ENCODE peak calls at places on chromosomes 11 and 22, in six cellular contexts. D is mucosa of descending colon; L is HT1080; S is coronary artery; R is effector memory CD4-positive, alpha-beta T cell; F is mucosa of gallbladder. T is an unnamed sample.

GRCh38 chr22:35313311-35314121 is 13.8 kb downstream of the TOM1 start:
- DNase-seq in D (no peak), L (peak), S (peak), R (no peak), F (peak), T (peak)

GRCh38 chr11:44817207-44817944 is 90.6 kb downstream of the TSPAN18 start:
- DNase-seq in D (no peak), L (peak), S (no peak), R (no peak), F (no peak), T (no peak)

GRCh38 chr11:34651551-34651950 is 30.7 kb downstream of the EHF start:
- DNase-seq in D (no peak), L (peak), S (no peak), R (no peak), F (no peak), T (no peak)

GRCh38 chr11:23542816-23543215 is 682.5 kb upstream of the CCDC179 start:
- DNase-seq in D (no peak), L (no peak), S (no peak), R (no peak), F (no peak), T (no peak)

GRCh38 chr11:35058318-35058717 is 80.7 kb upstream of the CD44 start:
- DNase-seq in D (no peak), L (no peak), S (no peak), R (no peak), F (no peak), T (no peak)

GRCh38 chr11:34907934-34908593 is 8.1 kb downstream of the APIP start:
- DNase-seq in D (no peak), L (no peak), S (no peak), R (no peak), F (no peak), T (no peak)

GRCh38 chr11:126718319-126718718 is 282.3 kb downstream of the KIRREL3 start:
- DNase-seq in D (no peak), L (peak), S (no peak), R (no peak), F (no peak), T (no peak)

GRCh38 chr11:66313321-66314185 is 3.3 kb downstream of the CD248 start:
- DNase-seq in D (no peak), L (no peak), S (peak), R (no peak), F (no peak), T (no peak)

GRCh38 chr22:47407626-47408025 is 645.2 kb downstream of the TBC1D22A start:
- DNase-seq in D (no peak), L (no peak), S (no peak), R (no peak), F (no peak), T (no peak)

GRCh38 chr22:35333220-35333619 is 33.5 kb downstream of the TOM1 start:
- DNase-seq in D (no peak), L (no peak), S (no peak), R (no peak), F (no peak), T (no peak)